ENCODE peak calls at places on chromosomes 11 and 22, in four cellular contexts. P is activated CD8-positive, alpha-beta memory T cell treated with anti-CD3 and anti-CD28 coated beads, Interleukin-2, amount 50 U/mL, for 48 hours; U is central memory CD4-positive, alpha-beta T cell; R is hippocampal formation. A is an unnamed sample.

GRCh38 chr11:109697140-109697843 is 275.3 kb downstream of the C11orf87 start:
- DNase-seq in R (no peak), U (no peak), P (no peak), A (peak)

GRCh38 chr22:23831261-23831660 is 7.5 kb downstream of the DERL3 start:
- DNase-seq in R (no peak), U (no peak), P (no peak), A (no peak)

GRCh38 chr11:123187670-123188507 is 7.2 kb downstream of the CLMP start:
- DNase-seq in P (no peak), R (no peak), U (no peak), A (no peak)

GRCh38 chr11:132779487-132779886 is 752.8 kb downstream of the OPCML start:
- DNase-seq in P (no peak), U (no peak), R (no peak), A (no peak)

GRCh38 chr11:61955416-61956135 is 5.4 kb downstream of the BEST1 start:
- DNase-seq in U (peak), P (no peak), R (no peak), A (no peak)

GRCh38 chr11:17612221-17613188 is 65.4 kb downstream of the OTOG start:
- DNase-seq in P (no peak), R (no peak), U (no peak), A (no peak)

GRCh38 chr22:24883426-24883825 is 63.1 kb downstream of the LHFPL7 start:
- DNase-seq in U (no peak), P (no peak), R (no peak), A (no peak)

GRCh38 chr11:112355726-112356125 is 95.1 kb upstream of the PLET1 start:
- DNase-seq in R (no peak), P (no peak), U (no peak), A (peak)